ENCODE peak calls at places on chromosome 9, in six cellular contexts. One of them, this sample, is unnamed.

GRCh38 chr9:136152543-136152866 is 33.8 kb upstream of the TMEM250 start:
- DNase-seq in AG09309: no peak
- DNase-seq in stimulated activated CD4-positive, alpha-beta T cell treated with anti-CD3 and anti-CD28 coated beads, TNF-alpha, amount 100 ng/mL, for 4 hours: no peak
- DNase-seq in HFFc6: no peak
- DNase-seq in NCI-H1092 treated with DMSO at 0.1 percent for 48 hours: no peak
- DNase-seq in uterus: no peak
- DNase-seq in this sample: no peak

GRCh38 chr9:71353723-71354122 is 232.3 kb upstream of the TRPM3 start:
- DNase-seq in AG09309: peak; percentile 74
- DNase-seq in stimulated activated CD4-positive, alpha-beta T cell treated with anti-CD3 and anti-CD28 coated beads, TNF-alpha, amount 100 ng/mL, for 4 hours: no peak
- DNase-seq in HFFc6: peak; percentile 81
- DNase-seq in NCI-H1092 treated with DMSO at 0.1 percent for 48 hours: no peak
- DNase-seq in uterus: no peak
- DNase-seq in this sample: peak; percentile 31

GRCh38 chr9:72486606-72486955 is 34.8 kb upstream of the TMC1 start:
- DNase-seq in AG09309: no peak
- DNase-seq in stimulated activated CD4-positive, alpha-beta T cell treated with anti-CD3 and anti-CD28 coated beads, TNF-alpha, amount 100 ng/mL, for 4 hours: no peak
- DNase-seq in HFFc6: no peak
- DNase-seq in NCI-H1092 treated with DMSO at 0.1 percent for 48 hours: no peak
- DNase-seq in uterus: no peak
- DNase-seq in this sample: no peak

GRCh38 chr9:80086822-80087345 is 515.1 kb downstream of the TLE4 start:
- DNase-seq in AG09309: no peak
- DNase-seq in stimulated activated CD4-positive, alpha-beta T cell treated with anti-CD3 and anti-CD28 coated beads, TNF-alpha, amount 100 ng/mL, for 4 hours: no peak
- DNase-seq in HFFc6: no peak
- DNase-seq in NCI-H1092 treated with DMSO at 0.1 percent for 48 hours: no peak
- DNase-seq in uterus: no peak
- DNase-seq in this sample: no peak

GRCh38 chr9:36456480-36457115 is 56.5 kb upstream of the RNF38 start:
- DNase-seq in AG09309: no peak
- DNase-seq in stimulated activated CD4-positive, alpha-beta T cell treated with anti-CD3 and anti-CD28 coated beads, TNF-alpha, amount 100 ng/mL, for 4 hours: no peak
- DNase-seq in HFFc6: no peak
- DNase-seq in NCI-H1092 treated with DMSO at 0.1 percent for 48 hours: no peak
- DNase-seq in uterus: no peak
- DNase-seq in this sample: no peak

GRCh38 chr9:112867275-112867991 is 23.2 kb downstream of the SLC46A2 start:
- DNase-seq in AG09309: no peak
- DNase-seq in stimulated activated CD4-positive, alpha-beta T cell treated with anti-CD3 and anti-CD28 coated beads, TNF-alpha, amount 100 ng/mL, for 4 hours: no peak
- DNase-seq in HFFc6: peak; percentile 80
- DNase-seq in NCI-H1092 treated with DMSO at 0.1 percent for 48 hours: no peak
- DNase-seq in uterus: no peak
- DNase-seq in this sample: peak; percentile 6

GRCh38 chr9:14095272-14095671 is 218.7 kb downstream of the NFIB start:
- DNase-seq in AG09309: no peak
- DNase-seq in stimulated activated CD4-positive, alpha-beta T cell treated with anti-CD3 and anti-CD28 coated beads, TNF-alpha, amount 100 ng/mL, for 4 hours: no peak
- DNase-seq in HFFc6: no peak
- DNase-seq in NCI-H1092 treated with DMSO at 0.1 percent for 48 hours: no peak
- DNase-seq in uterus: no peak
- DNase-seq in this sample: no peak

GRCh38 chr9:89312154-89312616 is 1.2 kb downstream of the CKS2 start:
- DNase-seq in AG09309: no peak
- DNase-seq in stimulated activated CD4-positive, alpha-beta T cell treated with anti-CD3 and anti-CD28 coated beads, TNF-alpha, amount 100 ng/mL, for 4 hours: no peak
- DNase-seq in HFFc6: no peak
- DNase-seq in NCI-H1092 treated with DMSO at 0.1 percent for 48 hours: no peak
- DNase-seq in uterus: no peak
- DNase-seq in this sample: peak; percentile 53

GRCh38 chr9:134488251-134488900 is 153.2 kb upstream of the COL5A1 start:
- DNase-seq in AG09309: no peak
- DNase-seq in stimulated activated CD4-positive, alpha-beta T cell treated with anti-CD3 and anti-CD28 coated beads, TNF-alpha, amount 100 ng/mL, for 4 hours: no peak
- DNase-seq in HFFc6: peak; percentile 40
- DNase-seq in NCI-H1092 treated with DMSO at 0.1 percent for 48 hours: peak; percentile 2
- DNase-seq in uterus: no peak
- DNase-seq in this sample: no peak

GRCh38 chr9:128870128-128870940 is 11.4 kb downstream of the KYAT1 start:
- DNase-seq in AG09309: no peak
- DNase-seq in stimulated activated CD4-positive, alpha-beta T cell treated with anti-CD3 and anti-CD28 coated beads, TNF-alpha, amount 100 ng/mL, for 4 hours: no peak
- DNase-seq in HFFc6: no peak
- DNase-seq in NCI-H1092 treated with DMSO at 0.1 percent for 48 hours: no peak
- DNase-seq in uterus: no peak
- DNase-seq in this sample: no peak

GRCh38 chr9:136974834-136975535 is 2.3 kb upstream of the PTGDS start:
- DNase-seq in AG09309: no peak
- DNase-seq in stimulated activated CD4-positive, alpha-beta T cell treated with anti-CD3 and anti-CD28 coated beads, TNF-alpha, amount 100 ng/mL, for 4 hours: no peak
- DNase-seq in HFFc6: no peak
- DNase-seq in NCI-H1092 treated with DMSO at 0.1 percent for 48 hours: no peak
- DNase-seq in uterus: no peak
- DNase-seq in this sample: peak; percentile 45

GRCh38 chr9:107615325-107615724 is 125.8 kb upstream of the KLF4 start:
- DNase-seq in AG09309: peak; percentile 73
- DNase-seq in stimulated activated CD4-positive, alpha-beta T cell treated with anti-CD3 and anti-CD28 coated beads, TNF-alpha, amount 100 ng/mL, for 4 hours: no peak
- DNase-seq in HFFc6: no peak
- DNase-seq in NCI-H1092 treated with DMSO at 0.1 percent for 48 hours: no peak
- DNase-seq in uterus: no peak
- DNase-seq in this sample: no peak

GRCh38 chr9:10268500-10269485 is 344.0 kb downstream of the PTPRD start:
- DNase-seq in AG09309: no peak
- DNase-seq in stimulated activated CD4-positive, alpha-beta T cell treated with anti-CD3 and anti-CD28 coated beads, TNF-alpha, amount 100 ng/mL, for 4 hours: no peak
- DNase-seq in HFFc6: peak; percentile 8
- DNase-seq in NCI-H1092 treated with DMSO at 0.1 percent for 48 hours: peak; percentile 81
- DNase-seq in uterus: no peak
- DNase-seq in this sample: peak; percentile 13

GRCh38 chr9:108973876-108974275 is 39.4 kb downstream of the CTNNAL1 start:
- DNase-seq in AG09309: no peak
- DNase-seq in stimulated activated CD4-positive, alpha-beta T cell treated with anti-CD3 and anti-CD28 coated beads, TNF-alpha, amount 100 ng/mL, for 4 hours: no peak
- DNase-seq in HFFc6: no peak
- DNase-seq in NCI-H1092 treated with DMSO at 0.1 percent for 48 hours: no peak
- DNase-seq in uterus: no peak
- DNase-seq in this sample: no peak

GRCh38 chr9:68416891-68417570 is 60.6 kb downstream of the PGM5 start:
- DNase-seq in AG09309: no peak
- DNase-seq in stimulated activated CD4-positive, alpha-beta T cell treated with anti-CD3 and anti-CD28 coated beads, TNF-alpha, amount 100 ng/mL, for 4 hours: no peak
- DNase-seq in HFFc6: no peak
- DNase-seq in NCI-H1092 treated with DMSO at 0.1 percent for 48 hours: no peak
- DNase-seq in uterus: no peak
- DNase-seq in this sample: peak; percentile 57

GRCh38 chr9:97570899-97571298 is 62.3 kb downstream of the TSTD2 start:
- DNase-seq in AG09309: no peak
- DNase-seq in stimulated activated CD4-positive, alpha-beta T cell treated with anti-CD3 and anti-CD28 coated beads, TNF-alpha, amount 100 ng/mL, for 4 hours: no peak
- DNase-seq in HFFc6: no peak
- DNase-seq in NCI-H1092 treated with DMSO at 0.1 percent for 48 hours: no peak
- DNase-seq in uterus: peak; percentile 45
- DNase-seq in this sample: no peak

GRCh38 chr9:126893079-126893478 is 21.5 kb upstream of the RALGPS1 start:
- DNase-seq in AG09309: no peak
- DNase-seq in stimulated activated CD4-positive, alpha-beta T cell treated with anti-CD3 and anti-CD28 coated beads, TNF-alpha, amount 100 ng/mL, for 4 hours: no peak
- DNase-seq in HFFc6: no peak
- DNase-seq in NCI-H1092 treated with DMSO at 0.1 percent for 48 hours: no peak
- DNase-seq in uterus: no peak
- DNase-seq in this sample: no peak

GRCh38 chr9:2242778-2243395 is 227.7 kb downstream of the SMARCA2 start:
- DNase-seq in AG09309: no peak
- DNase-seq in stimulated activated CD4-positive, alpha-beta T cell treated with anti-CD3 and anti-CD28 coated beads, TNF-alpha, amount 100 ng/mL, for 4 hours: no peak
- DNase-seq in HFFc6: no peak
- DNase-seq in NCI-H1092 treated with DMSO at 0.1 percent for 48 hours: peak; percentile 82
- DNase-seq in uterus: no peak
- DNase-seq in this sample: no peak

GRCh38 chr9:129270205-129270604 is 92.1 kb upstream of the IER5L start:
- DNase-seq in AG09309: no peak
- DNase-seq in stimulated activated CD4-positive, alpha-beta T cell treated with anti-CD3 and anti-CD28 coated beads, TNF-alpha, amount 100 ng/mL, for 4 hours: no peak
- DNase-seq in HFFc6: no peak
- DNase-seq in NCI-H1092 treated with DMSO at 0.1 percent for 48 hours: no peak
- DNase-seq in uterus: no peak
- DNase-seq in this sample: peak; percentile 86

GRCh38 chr9:128249558-128249913 is 26.3 kb downstream of the GOLGA2 start:
- DNase-seq in AG09309: no peak
- DNase-seq in stimulated activated CD4-positive, alpha-beta T cell treated with anti-CD3 and anti-CD28 coated beads, TNF-alpha, amount 100 ng/mL, for 4 hours: no peak
- DNase-seq in HFFc6: no peak
- DNase-seq in NCI-H1092 treated with DMSO at 0.1 percent for 48 hours: no peak
- DNase-seq in uterus: no peak
- DNase-seq in this sample: no peak

GRCh38 chr9:78114581-78114980 is 83.0 kb upstream of the GNAQ start:
- DNase-seq in AG09309: no peak
- DNase-seq in stimulated activated CD4-positive, alpha-beta T cell treated with anti-CD3 and anti-CD28 coated beads, TNF-alpha, amount 100 ng/mL, for 4 hours: no peak
- DNase-seq in HFFc6: no peak
- DNase-seq in NCI-H1092 treated with DMSO at 0.1 percent for 48 hours: no peak
- DNase-seq in uterus: no peak
- DNase-seq in this sample: no peak

GRCh38 chr9:70413427-70413797 is 1.0 kb downstream of the KLF9 start:
- DNase-seq in AG09309: no peak
- DNase-seq in stimulated activated CD4-positive, alpha-beta T cell treated with anti-CD3 and anti-CD28 coated beads, TNF-alpha, amount 100 ng/mL, for 4 hours: no peak
- DNase-seq in HFFc6: no peak
- DNase-seq in NCI-H1092 treated with DMSO at 0.1 percent for 48 hours: peak; percentile 59
- DNase-seq in uterus: no peak
- DNase-seq in this sample: peak; percentile 74

GRCh38 chr9:17942498-17942897 is 363.6 kb downstream of the SH3GL2 start:
- DNase-seq in AG09309: no peak
- DNase-seq in stimulated activated CD4-positive, alpha-beta T cell treated with anti-CD3 and anti-CD28 coated beads, TNF-alpha, amount 100 ng/mL, for 4 hours: no peak
- DNase-seq in HFFc6: no peak
- DNase-seq in NCI-H1092 treated with DMSO at 0.1 percent for 48 hours: no peak
- DNase-seq in uterus: no peak
- DNase-seq in this sample: peak; percentile 90

GRCh38 chr9:127181315-127181580 is 58.8 kb upstream of the ANGPTL2 start:
- DNase-seq in AG09309: no peak
- DNase-seq in stimulated activated CD4-positive, alpha-beta T cell treated with anti-CD3 and anti-CD28 coated beads, TNF-alpha, amount 100 ng/mL, for 4 hours: no peak
- DNase-seq in HFFc6: no peak
- DNase-seq in NCI-H1092 treated with DMSO at 0.1 percent for 48 hours: no peak
- DNase-seq in uterus: peak; percentile 11
- DNase-seq in this sample: no peak

GRCh38 chr9:135992486-135993408 is 31.6 kb upstream of the UBAC1 start:
- DNase-seq in AG09309: peak; percentile 23
- DNase-seq in stimulated activated CD4-positive, alpha-beta T cell treated with anti-CD3 and anti-CD28 coated beads, TNF-alpha, amount 100 ng/mL, for 4 hours: no peak
- DNase-seq in HFFc6: peak; percentile 52
- DNase-seq in NCI-H1092 treated with DMSO at 0.1 percent for 48 hours: peak; percentile 25
- DNase-seq in uterus: peak; percentile 83
- DNase-seq in this sample: peak; percentile 85

GRCh38 chr9:24500761-24501160 is 44.9 kb downstream of the IZUMO3 start:
- DNase-seq in AG09309: no peak
- DNase-seq in stimulated activated CD4-positive, alpha-beta T cell treated with anti-CD3 and anti-CD28 coated beads, TNF-alpha, amount 100 ng/mL, for 4 hours: no peak
- DNase-seq in HFFc6: no peak
- DNase-seq in NCI-H1092 treated with DMSO at 0.1 percent for 48 hours: no peak
- DNase-seq in uterus: no peak
- DNase-seq in this sample: no peak

GRCh38 chr9:75979362-75979761 is 88.9 kb downstream of the PCSK5 start:
- DNase-seq in AG09309: no peak
- DNase-seq in stimulated activated CD4-positive, alpha-beta T cell treated with anti-CD3 and anti-CD28 coated beads, TNF-alpha, amount 100 ng/mL, for 4 hours: no peak
- DNase-seq in HFFc6: no peak
- DNase-seq in NCI-H1092 treated with DMSO at 0.1 percent for 48 hours: peak; percentile 10
- DNase-seq in uterus: no peak
- DNase-seq in this sample: no peak

GRCh38 chr9:72006481-72006880 is 53.9 kb downstream of the C9orf57 start:
- DNase-seq in AG09309: peak; percentile 20
- DNase-seq in stimulated activated CD4-positive, alpha-beta T cell treated with anti-CD3 and anti-CD28 coated beads, TNF-alpha, amount 100 ng/mL, for 4 hours: no peak
- DNase-seq in HFFc6: peak; percentile 46
- DNase-seq in NCI-H1092 treated with DMSO at 0.1 percent for 48 hours: no peak
- DNase-seq in uterus: no peak
- DNase-seq in this sample: no peak

GRCh38 chr9:36745977-36746376 is 173.3 kb downstream of the MELK start:
- DNase-seq in AG09309: no peak
- DNase-seq in stimulated activated CD4-positive, alpha-beta T cell treated with anti-CD3 and anti-CD28 coated beads, TNF-alpha, amount 100 ng/mL, for 4 hours: no peak
- DNase-seq in HFFc6: no peak
- DNase-seq in NCI-H1092 treated with DMSO at 0.1 percent for 48 hours: no peak
- DNase-seq in uterus: no peak
- DNase-seq in this sample: no peak

GRCh38 chr9:135243201-135244190 is 156.0 kb downstream of the OLFM1 start:
- DNase-seq in AG09309: no peak
- DNase-seq in stimulated activated CD4-positive, alpha-beta T cell treated with anti-CD3 and anti-CD28 coated beads, TNF-alpha, amount 100 ng/mL, for 4 hours: no peak
- DNase-seq in HFFc6: no peak
- DNase-seq in NCI-H1092 treated with DMSO at 0.1 percent for 48 hours: no peak
- DNase-seq in uterus: no peak
- DNase-seq in this sample: no peak

GRCh38 chr9:137070906-137071275 is 534 bp upstream of the SAPCD2 start:
- DNase-seq in AG09309: no peak
- DNase-seq in stimulated activated CD4-positive, alpha-beta T cell treated with anti-CD3 and anti-CD28 coated beads, TNF-alpha, amount 100 ng/mL, for 4 hours: no peak
- DNase-seq in HFFc6: no peak
- DNase-seq in NCI-H1092 treated with DMSO at 0.1 percent for 48 hours: peak; percentile 75
- DNase-seq in uterus: no peak
- DNase-seq in this sample: no peak

GRCh38 chr9:91451431-91452270 is 28.0 kb upstream of the NFIL3 start:
- DNase-seq in AG09309: no peak
- DNase-seq in stimulated activated CD4-positive, alpha-beta T cell treated with anti-CD3 and anti-CD28 coated beads, TNF-alpha, amount 100 ng/mL, for 4 hours: no peak
- DNase-seq in HFFc6: no peak
- DNase-seq in NCI-H1092 treated with DMSO at 0.1 percent for 48 hours: no peak
- DNase-seq in uterus: no peak
- DNase-seq in this sample: no peak

GRCh38 chr9:112125961-112126388 is 49.1 kb downstream of the SUSD1 start:
- DNase-seq in AG09309: no peak
- DNase-seq in stimulated activated CD4-positive, alpha-beta T cell treated with anti-CD3 and anti-CD28 coated beads, TNF-alpha, amount 100 ng/mL, for 4 hours: no peak
- DNase-seq in HFFc6: no peak
- DNase-seq in NCI-H1092 treated with DMSO at 0.1 percent for 48 hours: no peak
- DNase-seq in uterus: no peak
- DNase-seq in this sample: no peak